ENCODE peak calls at places on chromosomes 16 and 17, in eight cellular contexts. G is fibroblast of the aortic adventitia; A is GOT3; U is AG09309; C is RPMI7951; T is OCI-M1; Q is T-helper 1 cell; Y is activated naive CD4-positive, alpha-beta T cell treated with anti-CD3 and anti-CD28 coated beads, Interleukin-2, amount 50 U/mL, for 16 hours. O is an unnamed sample.

GRCh38 chr17:48460055-48460454 is 30.0 kb upstream of the SKAP1 start:
- DNase-seq in C (no peak), Q (no peak), U (no peak), G (no peak), Y (no peak), T (peak; percentile 49), A (no peak), O (no peak)

GRCh38 chr16:57145964-57146647 is 39.7 kb downstream of the PSME3IP1 start:
- DNase-seq in Q (no peak), G (no peak), A (no peak), Y (no peak), T (no peak), C (no peak), U (no peak), O (no peak)

GRCh38 chr17:79645022-79645776 is 34.3 kb upstream of the RBFOX3 start:
- DNase-seq in G (no peak), C (no peak), Y (no peak), Q (no peak), U (no peak), A (no peak), T (no peak), O (no peak)

GRCh38 chr17:7889166-7889584 is 586 bp downstream of the CHD3 start:
- DNase-seq in C (peak; percentile 97), T (peak; percentile 42), U (peak; percentile 43), Q (no peak), Y (peak; percentile 36), A (no peak), G (peak; percentile 94), O (no peak)

GRCh38 chr17:17355426-17355825 is 52.3 kb downstream of the NT5M start:
- DNase-seq in Y (no peak), G (no peak), A (no peak), Q (no peak), U (no peak), T (no peak), C (no peak), O (no peak)

GRCh38 chr17:45980855-45981254 is 18.2 kb upstream of the STH start:
- DNase-seq in Y (no peak), G (no peak), C (no peak), A (no peak), T (no peak), Q (no peak), U (no peak), O (no peak)

GRCh38 chr16:26665166-26665939 is 401.4 kb upstream of the C16orf82 start:
- DNase-seq in C (no peak), A (no peak), G (no peak), Y (peak; percentile 13), Q (no peak), T (no peak), U (no peak), O (no peak)

GRCh38 chr17:1134634-1135324 is 45.0 kb downstream of the ABR start:
- DNase-seq in A (no peak), C (no peak), Y (no peak), G (no peak), T (no peak), U (no peak), Q (no peak), O (no peak)

GRCh38 chr17:59296190-59296589 is 35.3 kb upstream of the YPEL2 start:
- DNase-seq in Q (no peak), T (no peak), C (no peak), Y (no peak), A (no peak), G (no peak), U (no peak), O (no peak)

GRCh38 chr16:57711-58110 is 4.1 kb downstream of the SNRNP25 start:
- DNase-seq in T (no peak), A (no peak), C (no peak), Q (no peak), Y (no peak), G (peak; percentile 54), U (no peak), O (no peak)

GRCh38 chr16:9647981-9648701 is 534.1 kb downstream of the GRIN2A start:
- DNase-seq in Y (no peak), Q (no peak), T (peak; percentile 57), U (no peak), G (peak; percentile 40), C (peak; percentile 25), A (no peak), O (peak; percentile 4)

GRCh38 chr16:11674818-11675560 is 6.7 kb downstream of the SNN start:
- DNase-seq in G (no peak), U (no peak), Q (no peak), Y (no peak), C (peak; percentile 47), T (no peak), A (no peak), O (no peak)

GRCh38 chr17:43927101-43927935 is 15.0 kb downstream of the PPY start:
- DNase-seq in G (no peak), Y (peak; percentile 27), A (no peak), T (no peak), Q (no peak), C (no peak), U (no peak), O (no peak)

GRCh38 chr17:41965694-41966375 is 760 bp upstream of the CNP start:
- DNase-seq in C (peak; percentile 47), Y (peak; percentile 64), G (peak; percentile 6), T (peak; percentile 44), U (no peak), Q (peak; percentile 62), A (no peak), O (no peak)

GRCh38 chr16:75660321-75660720 is 12.7 kb downstream of the TERF2IP start:
- DNase-seq in G (no peak), Y (no peak), Q (no peak), U (no peak), T (no peak), C (no peak), A (no peak), O (no peak)

GRCh38 chr17:46943511-46944393 is 20.8 kb downstream of the GOSR2 start:
- DNase-seq in G (peak; percentile 30), U (no peak), A (no peak), Q (no peak), Y (no peak), C (peak; percentile 88), T (no peak), O (no peak)

GRCh38 chr17:42653179-42654124 is 5.6 kb upstream of the TUBG2 start:
- DNase-seq in C (peak; percentile 92), T (no peak), Q (no peak), Y (no peak), A (no peak), G (peak; percentile 88), U (peak; percentile 53), O (no peak)

GRCh38 chr17:78725448-78726021 is 56.5 kb downstream of the CYTH1 start:
- DNase-seq in G (no peak), U (no peak), C (no peak), Y (peak; percentile 36), A (no peak), T (peak; percentile 78), Q (no peak), O (no peak)

GRCh38 chr17:14933676-14934075 is 331.4 kb downstream of the PMP22 start:
- DNase-seq in C (no peak), Q (no peak), A (no peak), G (no peak), U (no peak), T (no peak), Y (no peak), O (no peak)

GRCh38 chr17:82936768-82937171 is 96.9 kb upstream of the ZNF750 start:
- DNase-seq in Q (no peak), Y (peak; percentile 10), T (no peak), C (no peak), G (no peak), A (no peak), U (no peak), O (no peak)

GRCh38 chr16:14309906-14310305 is 238.8 kb downstream of the MRTFB start:
- DNase-seq in Y (no peak), G (peak; percentile 46), C (peak; percentile 75), T (no peak), A (no peak), U (no peak), Q (no peak), O (no peak)

GRCh38 chr16:69073181-69073669 is 32.2 kb upstream of the HAS3 start:
- DNase-seq in G (peak; percentile 87), T (no peak), Y (no peak), U (peak; percentile 66), A (peak; percentile 39), C (peak; percentile 91), Q (no peak), O (no peak)

GRCh38 chr17:9661027-9661426 is 15.7 kb downstream of the USP43 start:
- DNase-seq in A (no peak), C (no peak), Y (no peak), U (no peak), G (no peak), Q (no peak), T (no peak), O (no peak)

GRCh38 chr17:58427807-58428206 is 10.5 kb upstream of the RNF43 start:
- DNase-seq in A (no peak), Q (no peak), U (no peak), C (no peak), G (no peak), Y (no peak), T (no peak), O (no peak)

GRCh38 chr17:57889892-57890856 is 40.3 kb upstream of the MRPS23 start:
- DNase-seq in Y (no peak), T (no peak), G (peak; percentile 91), A (peak; percentile 45), Q (no peak), C (peak; percentile 88), U (peak; percentile 63), O (no peak)

GRCh38 chr17:42312285-42313130 is 24.2 kb downstream of the STAT5A start:
- DNase-seq in Y (peak; percentile 78), A (peak; percentile 46), G (peak; percentile 73), T (peak; percentile 99), C (peak; percentile 66), U (no peak), Q (peak; percentile 73), O (no peak)

GRCh38 chr16:2835638-2836493 is 5.8 kb downstream of the ZG16B start:
- DNase-seq in G (peak; percentile 96), Q (no peak), U (peak; percentile 96), Y (no peak), C (peak; percentile 99), A (peak; percentile 47), T (no peak), O (no peak)

GRCh38 chr17:81020767-81021497 is 14.0 kb upstream of the BAIAP2 start:
- DNase-seq in G (peak; percentile 73), A (no peak), U (no peak), T (no peak), Y (no peak), Q (no peak), C (no peak), O (no peak)